ENCODE peak calls at places on chromosomes 11 and 22, in six cellular contexts. K is lower lobe of right lung, M is cardiac muscle cell, D is fibroblast of villous mesenchyme, S is WTC11, O is ovary. V is an unnamed sample.

GRCh38 chr11:112822478-112823274 is 138.5 kb upstream of the NCAM1 start:
- DNase-seq in M (no peak), S (peak; percentile 77), D (no peak), K (no peak), O (no peak), V (no peak)

GRCh38 chr22:48442663-48443062 is 1385.0 kb downstream of the BRD1 start:
- DNase-seq in M (no peak), K (peak; percentile 30), S (no peak), D (no peak), O (no peak), V (no peak)

GRCh38 chr11:70233511-70233919 is 30.4 kb downstream of the FADD start:
- DNase-seq in D (peak; percentile 67), S (no peak), K (no peak), M (no peak), O (no peak), V (no peak)

GRCh38 chr11:110176366-110177056 is 83.3 kb downstream of the ZC3H12C start:
- DNase-seq in M (no peak), S (no peak), D (peak; percentile 58), K (no peak), O (no peak), V (no peak)

GRCh38 chr11:69876013-69876412 is 56.8 kb upstream of the FGF3 start:
- DNase-seq in O (no peak), M (no peak), D (no peak), S (no peak), K (peak; percentile 14), V (peak; percentile 8)

GRCh38 chr11:63817758-63818498 is 4.7 kb downstream of the SPINDOC start:
- DNase-seq in M (no peak), O (no peak), D (no peak), S (no peak), K (no peak), V (no peak)

GRCh38 chr11:111557425-111558111 is 17.0 kb downstream of the LAYN start:
- DNase-seq in S (no peak), D (peak; percentile 89), O (no peak), M (no peak), K (no peak), V (no peak)

GRCh38 chr22:32069579-32070372 is 26.7 kb downstream of the SLC5A1 start:
- DNase-seq in D (no peak), S (no peak), O (no peak), M (no peak), K (no peak), V (no peak)

GRCh38 chr11:30171661-30172060 is 59.2 kb upstream of the FSHB start:
- DNase-seq in S (no peak), K (no peak), D (no peak), O (no peak), M (no peak), V (no peak)

GRCh38 chr22:36953239-36954080 is 40.0 kb downstream of the CSF2RB start:
- DNase-seq in S (no peak), D (no peak), M (no peak), K (no peak), O (no peak), V (no peak)

GRCh38 chr11:47516155-47516554 is 36.8 kb downstream of the CELF1 start:
- DNase-seq in O (no peak), M (no peak), D (no peak), S (no peak), K (no peak), V (no peak)

GRCh38 chr11:91295591-91295990 is 929.0 kb upstream of the FAT3 start:
- DNase-seq in M (no peak), O (no peak), D (no peak), K (no peak), S (no peak), V (no peak)

GRCh38 chr11:75351541-75352416 is at the start of gene ARRB1:
- DNase-seq in D (peak; percentile 64), M (peak; percentile 77), K (peak; percentile 88), O (peak; percentile 79), S (peak; percentile 66), V (peak; percentile 44)

GRCh38 chr22:46099740-46100139 is 50.6 kb upstream of the PPARA start:
- DNase-seq in O (no peak), S (no peak), K (no peak), M (no peak), D (no peak), V (no peak)

GRCh38 chr22:26169312-26170111 is at the start of gene SEZ6L:
- DNase-seq in M (peak; percentile 66), O (peak; percentile 14), D (no peak), K (peak; percentile 43), S (peak; percentile 58), V (no peak)

GRCh38 chr11:122698390-122698789 is 42.9 kb downstream of the UBASH3B start:
- DNase-seq in S (no peak), D (no peak), O (no peak), K (no peak), M (no peak), V (no peak)

GRCh38 chr11:133354069-133354468 is 178.2 kb downstream of the OPCML start:
- DNase-seq in S (no peak), O (no peak), D (no peak), K (no peak), M (no peak), V (no peak)

DNA sequence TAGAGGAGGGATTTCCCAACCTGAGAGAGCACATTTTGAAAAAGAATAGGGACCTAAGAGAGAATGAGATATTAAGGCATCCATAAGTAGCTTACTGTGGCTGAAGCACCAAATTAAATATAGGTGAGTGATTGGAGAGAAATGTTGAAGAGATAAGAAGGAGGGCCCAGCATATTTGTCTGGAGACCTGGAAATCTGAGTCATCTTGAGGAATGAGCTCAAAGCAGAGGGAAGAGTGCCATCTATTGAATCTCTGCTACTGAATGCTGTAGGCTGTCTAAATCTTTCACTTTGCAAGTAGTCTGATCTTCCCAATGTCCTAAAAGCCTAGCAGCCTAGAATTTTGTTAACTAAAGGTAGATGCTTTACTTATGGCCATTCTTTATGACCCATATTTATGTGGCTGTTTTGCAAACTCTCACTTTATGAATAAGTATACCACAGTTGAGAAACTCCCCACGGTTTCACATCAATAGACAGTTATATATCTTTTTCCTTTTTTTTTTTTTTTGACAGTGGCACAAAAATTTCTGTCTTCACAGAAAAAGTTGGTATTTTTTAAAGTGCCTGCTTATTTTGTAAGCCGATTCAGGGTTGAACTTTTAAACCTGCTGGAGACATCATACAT is 2093.5 kb downstream of the LRRC4C start:
- DNase-seq in D (no peak), K (no peak), M (peak; percentile 19), O (no peak), S (no peak), V (no peak)
- TF ChIP-seq CTCF in D (no peak), K (no peak), M (no peak), O (no peak), S (no peak), V (no peak)

GRCh38 chr22:22595001-22595835 is 36.2 kb upstream of the PRAME start:
- DNase-seq in K (no peak), O (no peak), M (no peak), D (no peak), S (no peak), V (no peak)

GRCh38 chr22:22593250-22593649 is 34.2 kb upstream of the PRAME start:
- DNase-seq in M (no peak), O (no peak), D (no peak), S (no peak), K (no peak), V (no peak)

GRCh38 chr22:22590136-22590891 is 31.2 kb upstream of the PRAME start:
- DNase-seq in M (no peak), O (no peak), D (no peak), S (no peak), K (no peak), V (no peak)

GRCh38 chr22:22591348-22592299 is 32.6 kb upstream of the PRAME start:
- DNase-seq in O (no peak), K (no peak), D (no peak), M (no peak), S (no peak), V (no peak)

GRCh38 chr22:22593964-22594656 is 35.0 kb upstream of the PRAME start:
- DNase-seq in M (no peak), K (peak; percentile 57), D (peak; percentile 51), O (no peak), S (peak; percentile 66), V (peak; percentile 27)
- TF ChIP-seq CTCF in M (peak; percentile 78), K (peak; percentile 54), D (peak; percentile 77), O (no peak), S (peak; percentile 70), V (no peak)

GRCh38 chr22:19766235-19766505 is 5.6 kb downstream of the TBX1 start:
- DNase-seq in D (no peak), S (peak; percentile 41), M (no peak), O (no peak), K (no peak), V (no peak)

GRCh38 chr22:19766506-19767426 is 6.2 kb downstream of the TBX1 start:
- DNase-seq in M (peak; percentile 50), S (peak; percentile 73), O (no peak), K (peak; percentile 81), D (peak; percentile 28), V (no peak)

GRCh38 chr22:19769393-19769715 is 8.8 kb downstream of the TBX1 start:
- DNase-seq in O (no peak), D (no peak), S (no peak), M (no peak), K (peak; percentile 45), V (no peak)

GRCh38 chr22:19765477-19766234 is 5.1 kb downstream of the TBX1 start:
- DNase-seq in O (no peak), M (no peak), D (peak; percentile 37), K (no peak), S (peak; percentile 48), V (no peak)

DNA sequence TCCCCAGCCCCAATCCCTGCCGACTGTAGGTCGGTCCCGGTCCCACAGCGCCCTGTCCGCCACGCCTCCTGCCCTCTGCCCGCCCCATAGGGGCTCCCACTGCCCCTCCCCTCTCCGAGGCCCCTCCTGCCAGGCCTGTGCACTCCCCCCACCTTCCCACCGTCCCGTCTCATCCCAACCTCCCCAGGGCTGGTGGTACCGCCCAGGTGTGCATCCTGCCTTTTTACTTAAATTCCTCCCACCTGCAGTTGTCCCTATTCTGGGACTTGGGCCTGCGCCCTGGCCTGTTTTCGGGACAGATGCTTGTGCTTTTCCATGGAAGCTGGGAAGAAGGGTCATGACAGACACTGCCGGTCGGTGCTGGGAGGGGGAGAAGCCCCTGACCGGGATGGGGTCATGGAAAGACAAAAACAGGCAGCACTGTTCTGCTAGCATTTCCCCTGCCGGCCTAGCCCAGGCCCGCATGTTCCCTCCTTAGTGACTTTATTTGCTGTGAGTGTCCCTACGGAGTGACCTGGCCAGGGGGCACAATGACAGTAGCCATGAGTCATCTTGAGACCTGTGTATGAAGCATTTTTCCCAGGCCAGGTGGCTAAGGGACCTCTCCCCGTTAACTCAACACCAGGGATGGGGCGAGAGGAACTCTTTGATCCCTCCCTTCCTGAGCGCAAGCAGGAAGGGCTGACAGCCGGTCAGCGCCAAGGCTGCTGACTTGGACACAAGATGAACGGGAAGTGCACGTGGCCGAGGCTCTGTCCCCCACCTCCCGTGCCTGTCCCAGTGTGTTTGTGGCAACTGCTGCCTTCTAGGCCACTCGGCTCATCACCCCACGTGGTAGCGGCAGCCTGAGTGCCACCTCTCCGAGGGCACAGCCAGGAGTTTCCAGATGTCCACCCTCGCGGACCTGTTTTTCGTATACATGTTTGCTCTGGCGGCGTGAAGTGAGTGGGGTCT is 7.1 kb downstream of the TBX1 start:
- DNase-seq in K (no peak), S (peak; percentile 70), M (no peak), O (no peak), D (no peak), V (no peak)
- TF ChIP-seq CTCF in K (no peak), S (no peak), M (no peak), O (no peak), D (no peak), V (no peak)

GRCh38 chr22:38843716-38844660 is at the start of gene NPTXR:
- DNase-seq in M (peak; percentile 85), D (peak; percentile 16), S (peak; percentile 59), K (peak; percentile 65), O (peak; percentile 70), V (no peak)
- TF ChIP-seq CTCF in M (no peak), D (no peak), S (no peak), K (no peak), O (no peak), V (no peak)

V was measured in omental fat pad.